ENCODE peak calls at places on chromosome 10, in nine cellular contexts. One of them, this sample, is unnamed.

GRCh38 chr10:26642896-26643653 is 54.4 kb upstream of the PDSS1 start:
- DNase-seq in fibroblast of lung: no peak
- DNase-seq in LoVo: no peak
- DNase-seq in stimulated activated CD8-positive, alpha-beta memory T cell treated with anti-CD3 and anti-CD28 coated beads, Interleukin-15, amount 100 ng/mL, for 24 hours: no peak
- DNase-seq in activated CD8-positive, alpha-beta memory T cell treated with anti-CD3 and anti-CD28 coated beads for 48 hours: no peak
- DNase-seq in CD8-positive, alpha-beta T cell: no peak
- DNase-seq in fibroblast of the aortic adventitia: no peak
- DNase-seq in GM23338: peak; percentile 36
- DNase-seq in nephron progenitor cell: no peak
- DNase-seq in this sample: no peak

GRCh38 chr10:12849351-12850181 is 151.9 kb downstream of the CCDC3 start:
- DNase-seq in activated CD8-positive, alpha-beta memory T cell treated with anti-CD3 and anti-CD28 coated beads for 48 hours: no peak
- DNase-seq in fibroblast of lung: no peak
- DNase-seq in CD8-positive, alpha-beta T cell: no peak
- DNase-seq in LoVo: no peak
- DNase-seq in GM23338: no peak
- DNase-seq in stimulated activated CD8-positive, alpha-beta memory T cell treated with anti-CD3 and anti-CD28 coated beads, Interleukin-15, amount 100 ng/mL, for 24 hours: no peak
- DNase-seq in nephron progenitor cell: peak; percentile 18
- DNase-seq in fibroblast of the aortic adventitia: peak; percentile 36
- DNase-seq in this sample: no peak

GRCh38 chr10:29748109-29748650 is 113.4 kb upstream of the SVIL start:
- DNase-seq in fibroblast of the aortic adventitia: no peak
- DNase-seq in LoVo: no peak
- DNase-seq in stimulated activated CD8-positive, alpha-beta memory T cell treated with anti-CD3 and anti-CD28 coated beads, Interleukin-15, amount 100 ng/mL, for 24 hours: no peak
- DNase-seq in fibroblast of lung: peak; percentile 61
- DNase-seq in nephron progenitor cell: no peak
- DNase-seq in CD8-positive, alpha-beta T cell: no peak
- DNase-seq in GM23338: no peak
- DNase-seq in activated CD8-positive, alpha-beta memory T cell treated with anti-CD3 and anti-CD28 coated beads for 48 hours: no peak
- DNase-seq in this sample: no peak

GRCh38 chr10:95445837-95446347 is 115.3 kb downstream of the SORBS1 start:
- DNase-seq in fibroblast of lung: peak; percentile 85
- DNase-seq in nephron progenitor cell: peak; percentile 46
- DNase-seq in activated CD8-positive, alpha-beta memory T cell treated with anti-CD3 and anti-CD28 coated beads for 48 hours: no peak
- DNase-seq in fibroblast of the aortic adventitia: peak; percentile 82
- DNase-seq in CD8-positive, alpha-beta T cell: no peak
- DNase-seq in LoVo: peak; percentile 85
- DNase-seq in GM23338: peak; percentile 92
- DNase-seq in stimulated activated CD8-positive, alpha-beta memory T cell treated with anti-CD3 and anti-CD28 coated beads, Interleukin-15, amount 100 ng/mL, for 24 hours: no peak
- DNase-seq in this sample: peak; percentile 51

GRCh38 chr10:44827431-44828006 is 83.6 kb upstream of the TMEM72 start:
- DNase-seq in LoVo: no peak
- DNase-seq in stimulated activated CD8-positive, alpha-beta memory T cell treated with anti-CD3 and anti-CD28 coated beads, Interleukin-15, amount 100 ng/mL, for 24 hours: no peak
- DNase-seq in CD8-positive, alpha-beta T cell: no peak
- DNase-seq in GM23338: no peak
- DNase-seq in nephron progenitor cell: no peak
- DNase-seq in fibroblast of lung: peak; percentile 39
- DNase-seq in fibroblast of the aortic adventitia: no peak
- DNase-seq in activated CD8-positive, alpha-beta memory T cell treated with anti-CD3 and anti-CD28 coated beads for 48 hours: no peak
- DNase-seq in this sample: no peak

GRCh38 chr10:46216003-46216634 is 70.7 kb upstream of the ANTXRL start:
- DNase-seq in CD8-positive, alpha-beta T cell: no peak
- DNase-seq in stimulated activated CD8-positive, alpha-beta memory T cell treated with anti-CD3 and anti-CD28 coated beads, Interleukin-15, amount 100 ng/mL, for 24 hours: no peak
- DNase-seq in fibroblast of the aortic adventitia: no peak
- DNase-seq in fibroblast of lung: no peak
- DNase-seq in activated CD8-positive, alpha-beta memory T cell treated with anti-CD3 and anti-CD28 coated beads for 48 hours: no peak
- DNase-seq in nephron progenitor cell: no peak
- DNase-seq in GM23338: no peak
- DNase-seq in LoVo: no peak
- DNase-seq in this sample: no peak

GRCh38 chr10:125768217-125768616 is 7.4 kb downstream of the MMP21 start:
- DNase-seq in stimulated activated CD8-positive, alpha-beta memory T cell treated with anti-CD3 and anti-CD28 coated beads, Interleukin-15, amount 100 ng/mL, for 24 hours: no peak
- DNase-seq in activated CD8-positive, alpha-beta memory T cell treated with anti-CD3 and anti-CD28 coated beads for 48 hours: no peak
- DNase-seq in CD8-positive, alpha-beta T cell: no peak
- DNase-seq in LoVo: no peak
- DNase-seq in fibroblast of lung: peak; percentile 6
- DNase-seq in nephron progenitor cell: no peak
- DNase-seq in fibroblast of the aortic adventitia: peak; percentile 46
- DNase-seq in GM23338: no peak
- DNase-seq in this sample: no peak

GRCh38 chr10:25493122-25493893 is 318.5 kb downstream of the GPR158 start:
- DNase-seq in LoVo: peak; percentile 6
- DNase-seq in fibroblast of the aortic adventitia: peak; percentile 85
- DNase-seq in fibroblast of lung: peak; percentile 97
- DNase-seq in stimulated activated CD8-positive, alpha-beta memory T cell treated with anti-CD3 and anti-CD28 coated beads, Interleukin-15, amount 100 ng/mL, for 24 hours: no peak
- DNase-seq in activated CD8-positive, alpha-beta memory T cell treated with anti-CD3 and anti-CD28 coated beads for 48 hours: no peak
- DNase-seq in GM23338: peak; percentile 91
- DNase-seq in nephron progenitor cell: no peak
- DNase-seq in CD8-positive, alpha-beta T cell: no peak
- DNase-seq in this sample: peak; percentile 97

GRCh38 chr10:58943234-58943633 is 233.2 kb upstream of the PHYHIPL start:
- DNase-seq in fibroblast of lung: peak; percentile 39
- DNase-seq in GM23338: no peak
- DNase-seq in nephron progenitor cell: no peak
- DNase-seq in activated CD8-positive, alpha-beta memory T cell treated with anti-CD3 and anti-CD28 coated beads for 48 hours: no peak
- DNase-seq in stimulated activated CD8-positive, alpha-beta memory T cell treated with anti-CD3 and anti-CD28 coated beads, Interleukin-15, amount 100 ng/mL, for 24 hours: no peak
- DNase-seq in fibroblast of the aortic adventitia: no peak
- DNase-seq in CD8-positive, alpha-beta T cell: no peak
- DNase-seq in LoVo: no peak
- DNase-seq in this sample: no peak

GRCh38 chr10:50512214-50512595 is 111.6 kb downstream of the SGMS1 start:
- DNase-seq in LoVo: no peak
- DNase-seq in stimulated activated CD8-positive, alpha-beta memory T cell treated with anti-CD3 and anti-CD28 coated beads, Interleukin-15, amount 100 ng/mL, for 24 hours: no peak
- DNase-seq in nephron progenitor cell: no peak
- DNase-seq in activated CD8-positive, alpha-beta memory T cell treated with anti-CD3 and anti-CD28 coated beads for 48 hours: no peak
- DNase-seq in CD8-positive, alpha-beta T cell: no peak
- DNase-seq in fibroblast of lung: peak; percentile 36
- DNase-seq in GM23338: no peak
- DNase-seq in fibroblast of the aortic adventitia: peak; percentile 22
- DNase-seq in this sample: no peak

GRCh38 chr10:87500646-87501048 is 4.0 kb upstream of the MINPP1 start:
- DNase-seq in nephron progenitor cell: no peak
- DNase-seq in fibroblast of the aortic adventitia: peak; percentile 56
- DNase-seq in stimulated activated CD8-positive, alpha-beta memory T cell treated with anti-CD3 and anti-CD28 coated beads, Interleukin-15, amount 100 ng/mL, for 24 hours: no peak
- DNase-seq in LoVo: peak; percentile 29
- DNase-seq in activated CD8-positive, alpha-beta memory T cell treated with anti-CD3 and anti-CD28 coated beads for 48 hours: no peak
- DNase-seq in CD8-positive, alpha-beta T cell: no peak
- DNase-seq in GM23338: no peak
- DNase-seq in fibroblast of lung: no peak
- DNase-seq in this sample: peak; percentile 64

GRCh38 chr10:72692897-72693598 is 1.1 kb downstream of the MCU start:
- DNase-seq in fibroblast of the aortic adventitia: peak; percentile 45
- DNase-seq in CD8-positive, alpha-beta T cell: no peak
- DNase-seq in stimulated activated CD8-positive, alpha-beta memory T cell treated with anti-CD3 and anti-CD28 coated beads, Interleukin-15, amount 100 ng/mL, for 24 hours: no peak
- DNase-seq in fibroblast of lung: peak; percentile 32
- DNase-seq in nephron progenitor cell: no peak
- DNase-seq in LoVo: no peak
- DNase-seq in GM23338: no peak
- DNase-seq in activated CD8-positive, alpha-beta memory T cell treated with anti-CD3 and anti-CD28 coated beads for 48 hours: no peak
- DNase-seq in this sample: no peak

GRCh38 chr10:110006358-110007170 is 1.2 kb upstream of the ADD3 start:
- DNase-seq in stimulated activated CD8-positive, alpha-beta memory T cell treated with anti-CD3 and anti-CD28 coated beads, Interleukin-15, amount 100 ng/mL, for 24 hours: no peak
- DNase-seq in LoVo: peak; percentile 68
- DNase-seq in activated CD8-positive, alpha-beta memory T cell treated with anti-CD3 and anti-CD28 coated beads for 48 hours: no peak
- DNase-seq in nephron progenitor cell: peak; percentile 31
- DNase-seq in fibroblast of lung: peak; percentile 82
- DNase-seq in fibroblast of the aortic adventitia: peak; percentile 93
- DNase-seq in CD8-positive, alpha-beta T cell: no peak
- DNase-seq in GM23338: no peak
- DNase-seq in this sample: no peak

GRCh38 chr10:126504761-126505112 is 116.5 kb upstream of the ADAM12 start:
- DNase-seq in CD8-positive, alpha-beta T cell: no peak
- DNase-seq in stimulated activated CD8-positive, alpha-beta memory T cell treated with anti-CD3 and anti-CD28 coated beads, Interleukin-15, amount 100 ng/mL, for 24 hours: no peak
- DNase-seq in fibroblast of lung: no peak
- DNase-seq in activated CD8-positive, alpha-beta memory T cell treated with anti-CD3 and anti-CD28 coated beads for 48 hours: no peak
- DNase-seq in fibroblast of the aortic adventitia: no peak
- DNase-seq in GM23338: no peak
- DNase-seq in nephron progenitor cell: no peak
- DNase-seq in LoVo: no peak
- DNase-seq in this sample: no peak

GRCh38 chr10:63348210-63348850 is 117.4 kb downstream of the JMJD1C start:
- DNase-seq in CD8-positive, alpha-beta T cell: no peak
- DNase-seq in activated CD8-positive, alpha-beta memory T cell treated with anti-CD3 and anti-CD28 coated beads for 48 hours: no peak
- DNase-seq in stimulated activated CD8-positive, alpha-beta memory T cell treated with anti-CD3 and anti-CD28 coated beads, Interleukin-15, amount 100 ng/mL, for 24 hours: no peak
- DNase-seq in fibroblast of lung: no peak
- DNase-seq in LoVo: no peak
- DNase-seq in fibroblast of the aortic adventitia: peak; percentile 33
- DNase-seq in GM23338: no peak
- DNase-seq in nephron progenitor cell: no peak
- DNase-seq in this sample: no peak

GRCh38 chr10:132389631-132390454 is 7.2 kb upstream of the PWWP2B start:
- DNase-seq in nephron progenitor cell: no peak
- DNase-seq in CD8-positive, alpha-beta T cell: no peak
- DNase-seq in stimulated activated CD8-positive, alpha-beta memory T cell treated with anti-CD3 and anti-CD28 coated beads, Interleukin-15, amount 100 ng/mL, for 24 hours: no peak
- DNase-seq in fibroblast of lung: no peak
- DNase-seq in fibroblast of the aortic adventitia: peak; percentile 65
- DNase-seq in GM23338: peak; percentile 55
- DNase-seq in LoVo: no peak
- DNase-seq in activated CD8-positive, alpha-beta memory T cell treated with anti-CD3 and anti-CD28 coated beads for 48 hours: no peak
- DNase-seq in this sample: no peak

GRCh38 chr10:33952692-33953360 is 618.4 kb upstream of the NRP1 start:
- DNase-seq in activated CD8-positive, alpha-beta memory T cell treated with anti-CD3 and anti-CD28 coated beads for 48 hours: no peak
- DNase-seq in nephron progenitor cell: no peak
- DNase-seq in fibroblast of lung: peak; percentile 73
- DNase-seq in CD8-positive, alpha-beta T cell: no peak
- DNase-seq in GM23338: no peak
- DNase-seq in LoVo: no peak
- DNase-seq in stimulated activated CD8-positive, alpha-beta memory T cell treated with anti-CD3 and anti-CD28 coated beads, Interleukin-15, amount 100 ng/mL, for 24 hours: no peak
- DNase-seq in fibroblast of the aortic adventitia: peak; percentile 46
- DNase-seq in this sample: peak; percentile 5

GRCh38 chr10:67033878-67034277 is 108.0 kb downstream of the LRRTM3 start:
- DNase-seq in fibroblast of lung: no peak
- DNase-seq in GM23338: no peak
- DNase-seq in fibroblast of the aortic adventitia: no peak
- DNase-seq in stimulated activated CD8-positive, alpha-beta memory T cell treated with anti-CD3 and anti-CD28 coated beads, Interleukin-15, amount 100 ng/mL, for 24 hours: no peak
- DNase-seq in LoVo: no peak
- DNase-seq in activated CD8-positive, alpha-beta memory T cell treated with anti-CD3 and anti-CD28 coated beads for 48 hours: no peak
- DNase-seq in nephron progenitor cell: no peak
- DNase-seq in CD8-positive, alpha-beta T cell: no peak
- DNase-seq in this sample: no peak

GRCh38 chr10:91210435-91210834 is 10.0 kb upstream of the PCGF5 start:
- DNase-seq in activated CD8-positive, alpha-beta memory T cell treated with anti-CD3 and anti-CD28 coated beads for 48 hours: no peak
- DNase-seq in LoVo: no peak
- DNase-seq in stimulated activated CD8-positive, alpha-beta memory T cell treated with anti-CD3 and anti-CD28 coated beads, Interleukin-15, amount 100 ng/mL, for 24 hours: no peak
- DNase-seq in GM23338: no peak
- DNase-seq in fibroblast of lung: no peak
- DNase-seq in CD8-positive, alpha-beta T cell: no peak
- DNase-seq in nephron progenitor cell: no peak
- DNase-seq in fibroblast of the aortic adventitia: no peak
- DNase-seq in this sample: no peak

GRCh38 chr10:77798940-77799339 is 127.6 kb downstream of the DLG5 start:
- DNase-seq in stimulated activated CD8-positive, alpha-beta memory T cell treated with anti-CD3 and anti-CD28 coated beads, Interleukin-15, amount 100 ng/mL, for 24 hours: no peak
- DNase-seq in LoVo: no peak
- DNase-seq in activated CD8-positive, alpha-beta memory T cell treated with anti-CD3 and anti-CD28 coated beads for 48 hours: no peak
- DNase-seq in GM23338: no peak
- DNase-seq in fibroblast of the aortic adventitia: no peak
- DNase-seq in fibroblast of lung: peak; percentile 6
- DNase-seq in CD8-positive, alpha-beta T cell: no peak
- DNase-seq in nephron progenitor cell: no peak
- DNase-seq in this sample: no peak

GRCh38 chr10:73003822-73004221 is 49.2 kb upstream of the PLA2G12B start:
- DNase-seq in fibroblast of the aortic adventitia: no peak
- DNase-seq in LoVo: no peak
- DNase-seq in nephron progenitor cell: no peak
- DNase-seq in CD8-positive, alpha-beta T cell: no peak
- DNase-seq in fibroblast of lung: no peak
- DNase-seq in GM23338: no peak
- DNase-seq in activated CD8-positive, alpha-beta memory T cell treated with anti-CD3 and anti-CD28 coated beads for 48 hours: no peak
- DNase-seq in stimulated activated CD8-positive, alpha-beta memory T cell treated with anti-CD3 and anti-CD28 coated beads, Interleukin-15, amount 100 ng/mL, for 24 hours: no peak
- DNase-seq in this sample: no peak

GRCh38 chr10:72164617-72165016 is 51.2 kb upstream of the ANAPC16 start:
- DNase-seq in stimulated activated CD8-positive, alpha-beta memory T cell treated with anti-CD3 and anti-CD28 coated beads, Interleukin-15, amount 100 ng/mL, for 24 hours: no peak
- DNase-seq in fibroblast of lung: peak; percentile 31
- DNase-seq in LoVo: no peak
- DNase-seq in CD8-positive, alpha-beta T cell: no peak
- DNase-seq in nephron progenitor cell: no peak
- DNase-seq in activated CD8-positive, alpha-beta memory T cell treated with anti-CD3 and anti-CD28 coated beads for 48 hours: no peak
- DNase-seq in fibroblast of the aortic adventitia: no peak
- DNase-seq in GM23338: no peak
- DNase-seq in this sample: no peak

GRCh38 chr10:118865998-118866778 is 111.4 kb upstream of the CACUL1 start:
- DNase-seq in activated CD8-positive, alpha-beta memory T cell treated with anti-CD3 and anti-CD28 coated beads for 48 hours: no peak
- DNase-seq in CD8-positive, alpha-beta T cell: no peak
- DNase-seq in nephron progenitor cell: no peak
- DNase-seq in stimulated activated CD8-positive, alpha-beta memory T cell treated with anti-CD3 and anti-CD28 coated beads, Interleukin-15, amount 100 ng/mL, for 24 hours: no peak
- DNase-seq in fibroblast of the aortic adventitia: no peak
- DNase-seq in fibroblast of lung: no peak
- DNase-seq in GM23338: no peak
- DNase-seq in LoVo: no peak
- DNase-seq in this sample: no peak

GRCh38 chr10:24484771-24485170 is 238.9 kb downstream of the ARHGAP21 start:
- DNase-seq in activated CD8-positive, alpha-beta memory T cell treated with anti-CD3 and anti-CD28 coated beads for 48 hours: no peak
- DNase-seq in nephron progenitor cell: no peak
- DNase-seq in fibroblast of the aortic adventitia: no peak
- DNase-seq in CD8-positive, alpha-beta T cell: no peak
- DNase-seq in LoVo: no peak
- DNase-seq in fibroblast of lung: no peak
- DNase-seq in stimulated activated CD8-positive, alpha-beta memory T cell treated with anti-CD3 and anti-CD28 coated beads, Interleukin-15, amount 100 ng/mL, for 24 hours: no peak
- DNase-seq in GM23338: no peak
- DNase-seq in this sample: no peak

This sample was measured in NCI-H226.